ENCODE peak calls at places on chromosomes 13 and 19, in ten cellular contexts. B is cardiac muscle cell, C is fibroblast of lung, R is endothelial cell of umbilical vein, Y is esophagus squamous epithelium, L is left lung, X is heart left ventricle, K is Panc1, N is coronary artery, J is RWPE1. U is an unnamed sample.

GRCh38 chr19:1590641-1591397 is 1.8 kb downstream of the MBD3 start:
- DNase-seq in K (no peak), B (peak; percentile 31), N (no peak), J (no peak), Y (no peak), X (no peak), C (no peak), L (no peak), R (peak; percentile 23), U (no peak)

GRCh38 chr13:107842562-107843180 is 372.7 kb downstream of the LIG4 start:
- DNase-seq in N (no peak), B (peak; percentile 37), K (no peak), L (no peak), J (peak; percentile 11), R (peak; percentile 48), X (no peak), C (peak; percentile 80), Y (no peak), U (no peak)

GRCh38 chr13:84607614-84608013 is 725.3 kb upstream of the SLITRK1 start:
- DNase-seq in R (no peak), X (peak; percentile 29), L (no peak), B (peak; percentile 61), Y (no peak), J (peak; percentile 17), N (no peak), C (peak; percentile 90), K (no peak), U (peak; percentile 14)

GRCh38 chr13:50401721-50402510 is 386.7 kb downstream of the KCNRG start:
- DNase-seq in K (no peak), J (no peak), Y (no peak), X (no peak), R (no peak), C (peak; percentile 87), L (no peak), B (peak; percentile 83), N (no peak), U (no peak)

GRCh38 chr13:112735791-112736190 is 46.0 kb downstream of the ATP11A start:
- DNase-seq in K (no peak), C (no peak), X (no peak), J (no peak), N (no peak), L (no peak), B (no peak), Y (no peak), R (no peak), U (no peak)

GRCh38 chr19:30173593-30174356 is 198.4 kb upstream of the ZNF536 start:
- DNase-seq in N (no peak), X (no peak), R (no peak), J (no peak), K (no peak), Y (no peak), C (no peak), L (no peak), B (no peak), U (no peak)

GRCh38 chr19:38057954-38058690 is 151.1 kb downstream of the SIPA1L3 start:
- DNase-seq in K (no peak), L (peak; percentile 79), Y (no peak), J (no peak), X (no peak), R (no peak), B (no peak), N (no peak), C (no peak), U (no peak)

GRCh38 chr13:48709213-48709612 is 55.5 kb downstream of the CYSLTR2 start:
- DNase-seq in N (no peak), B (no peak), X (no peak), Y (no peak), R (no peak), L (no peak), K (no peak), C (peak; percentile 23), J (peak; percentile 21), U (peak; percentile 46)

GRCh38 chr13:71661921-71662320 is 205.1 kb downstream of the DACH1 start:
- DNase-seq in C (peak; percentile 86), N (no peak), Y (no peak), B (peak; percentile 92), R (peak; percentile 92), K (no peak), X (no peak), L (no peak), J (no peak), U (peak; percentile 6)

GRCh38 chr13:77022341-77022740 is 4.6 kb downstream of the FBXL3 start:
- DNase-seq in J (no peak), L (no peak), C (peak; percentile 40), K (no peak), N (no peak), B (peak; percentile 54), X (no peak), Y (no peak), R (no peak), U (no peak)

GRCh38 chr13:39559838-39560237 is 43.2 kb downstream of the LHFPL6 start:
- DNase-seq in K (no peak), C (no peak), Y (no peak), N (no peak), L (no peak), J (no peak), B (no peak), R (no peak), X (no peak), U (no peak)

GRCh38 chr13:49690133-49690989 is 925 bp downstream of the EBPL start:
- DNase-seq in L (no peak), C (peak; percentile 68), Y (no peak), X (no peak), R (peak; percentile 63), B (peak; percentile 71), N (no peak), K (no peak), J (no peak), U (no peak)

DNA sequence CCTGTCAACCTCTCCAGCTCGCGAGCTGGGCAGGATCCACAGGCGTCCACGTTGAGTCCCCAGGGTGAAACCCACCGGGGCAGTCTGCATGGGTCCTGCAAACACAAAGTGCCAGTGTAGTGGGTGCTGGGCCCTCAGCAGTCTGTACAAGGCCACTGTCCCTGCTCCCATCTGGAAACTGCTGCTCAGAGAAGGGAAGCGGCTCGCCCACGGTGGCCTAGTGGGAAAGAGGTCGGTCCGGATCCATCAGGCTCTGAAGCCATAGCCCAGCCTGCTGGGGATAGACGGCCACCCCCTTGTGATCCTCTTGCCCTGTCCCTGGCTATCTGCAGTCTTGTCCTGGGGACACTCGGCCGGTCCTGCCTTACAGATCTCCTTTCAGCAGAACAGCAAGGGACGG is 2.6 kb upstream of the DIRAS1 start:
- DNase-seq in L (no peak), B (no peak), N (no peak), X (no peak), J (no peak), Y (no peak), C (no peak), R (no peak), K (no peak), U (no peak)
- H3K27ac ChIP-seq in L (no peak overlapping the region), B (no peak overlapping the region), N (peak overlapping the region; percentile 65), X (no peak overlapping the region), J (peak overlapping the region; percentile 25), Y (peak overlapping the region; percentile 60), C (peak overlapping the region; percentile 11), R (no peak overlapping the region), K (no peak overlapping the region), U (no peak overlapping the region)

DNA sequence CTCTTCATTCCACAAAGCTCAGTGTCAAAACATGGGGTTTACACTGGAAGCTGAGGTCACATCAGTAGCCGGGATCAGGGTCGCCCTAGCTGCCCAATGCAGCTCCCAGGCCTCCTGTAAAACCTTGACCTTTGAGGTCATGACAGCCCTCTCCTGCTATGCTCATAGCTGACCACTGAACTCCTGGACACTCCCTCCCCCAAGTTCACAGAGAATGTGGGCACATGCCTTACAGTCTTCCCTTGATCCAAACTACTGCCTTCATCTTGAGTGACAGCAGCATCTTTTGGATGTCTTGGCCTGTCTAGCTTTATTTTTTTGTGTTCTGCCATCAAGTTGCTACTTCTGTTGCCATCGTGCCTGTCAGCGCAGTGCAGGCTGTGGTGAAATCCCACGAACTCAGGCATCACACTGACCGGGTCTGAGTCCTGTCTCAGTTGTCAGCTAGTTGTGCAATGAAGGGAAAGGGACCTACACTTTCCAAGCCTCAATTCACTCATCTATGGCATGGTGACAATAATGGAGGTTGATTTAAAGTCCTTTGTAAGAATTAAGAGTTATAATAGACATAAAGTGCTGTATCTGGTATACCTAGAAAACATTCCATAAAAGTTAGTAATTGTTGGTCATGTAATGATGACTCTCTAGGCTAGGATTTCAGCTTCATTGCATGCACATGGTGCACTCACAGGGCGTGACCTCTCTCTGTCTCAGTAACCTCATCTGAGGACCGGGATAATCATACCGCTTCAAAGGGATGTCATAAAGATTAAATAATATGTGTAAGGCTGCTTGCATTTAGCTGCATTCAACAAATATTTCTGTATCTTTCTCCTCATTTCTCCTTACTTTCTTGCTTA is 16.5 kb upstream of the ALOX5AP start:
- DNase-seq in J (peak; percentile 86), Y (no peak), R (no peak), C (peak; percentile 96), X (no peak), B (peak; percentile 69), N (peak; percentile 65), K (peak; percentile 80), L (no peak), U (peak; percentile 59)
- H3K27ac ChIP-seq in J (peak overlapping the region; percentile 56), Y (no peak overlapping the region), R (no peak overlapping the region), C (peak overlapping the region; percentile 87), X (no peak overlapping the region), B (no peak overlapping the region), N (no peak overlapping the region), K (peak overlapping the region; percentile 72), L (no peak overlapping the region), U (peak overlapping the region; percentile 82)

DNA sequence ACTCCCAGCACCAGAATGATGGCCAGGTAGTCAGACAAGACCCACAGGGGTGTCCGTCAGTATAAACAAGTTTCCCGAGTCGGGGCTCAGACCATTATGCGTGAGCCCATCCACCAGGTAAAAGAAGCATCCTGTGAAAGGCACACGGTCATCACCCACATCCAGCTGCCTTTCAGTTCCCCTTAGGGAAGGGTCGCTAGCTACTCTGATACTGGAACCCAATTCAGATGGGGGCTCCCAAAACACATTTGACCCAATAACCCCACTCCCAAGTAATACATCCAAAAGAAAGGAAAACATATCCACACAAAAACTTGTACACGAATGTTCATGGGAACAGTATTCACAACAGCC is 66.8 kb downstream of the STK24 start:
- DNase-seq in C (no peak), R (no peak), N (no peak), B (no peak), L (no peak), Y (no peak), X (no peak), K (no peak), J (no peak), U (no peak)
- H3K27ac ChIP-seq in C (peak overlapping the region; percentile 85), R (peak overlapping the region; percentile 95), N (no peak overlapping the region), B (no peak overlapping the region), L (peak overlapping the region; percentile 80), Y (peak overlapping the region; percentile 73), X (no peak overlapping the region), K (no peak overlapping the region), J (peak overlapping the region; percentile 88), U (peak overlapping the region; percentile 97)

DNA sequence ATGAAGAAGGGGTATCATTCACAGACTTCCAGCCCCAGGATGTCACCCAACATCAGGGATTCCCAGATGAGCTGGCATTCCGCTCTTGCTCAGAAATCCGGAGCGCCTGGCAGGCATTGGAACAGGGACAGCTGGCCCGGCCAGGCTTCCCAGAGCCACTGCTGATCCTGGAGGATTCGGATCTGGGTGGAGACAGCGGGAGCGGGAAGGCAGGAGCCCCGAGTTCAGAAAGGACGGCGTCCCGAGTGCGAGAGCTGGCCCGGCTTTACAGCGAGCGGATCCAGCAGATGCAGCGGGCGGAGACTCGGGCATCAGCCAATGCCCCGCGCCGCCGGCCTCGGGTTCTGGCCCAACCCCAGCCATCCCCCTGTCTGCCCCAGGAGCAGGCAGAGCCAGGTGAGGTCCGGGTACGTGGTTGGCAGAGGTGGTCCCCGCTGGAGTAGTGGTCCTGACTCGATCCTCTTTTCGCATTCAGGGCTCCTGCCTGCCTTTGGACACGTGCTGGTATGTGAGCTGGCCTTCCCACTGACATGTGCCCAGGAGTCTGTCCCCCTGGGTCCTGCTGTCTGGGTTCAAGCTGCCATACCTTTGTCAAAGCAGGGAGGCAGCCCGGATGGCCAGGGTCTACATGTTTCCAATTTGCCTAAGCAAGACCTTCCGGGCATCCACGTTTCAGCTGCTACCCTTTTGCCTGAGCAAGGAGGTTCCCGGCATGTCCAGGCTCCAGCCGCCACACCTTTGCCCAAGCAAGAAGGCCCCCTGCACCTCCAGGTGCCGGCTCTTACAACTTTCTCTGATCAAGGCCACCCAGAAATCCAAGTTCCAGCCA is 11.0 kb downstream of the PLEKHG2 start:
- DNase-seq in X (no peak), N (peak; percentile 70), L (no peak), B (no peak), K (no peak), Y (no peak), R (no peak), C (no peak), J (no peak), U (no peak)
- H3K27ac ChIP-seq in X (no peak overlapping the region), N (no peak overlapping the region), L (no peak overlapping the region), B (peak overlapping the region; percentile 28), K (peak overlapping the region; percentile 3), Y (no peak overlapping the region), R (no peak overlapping the region), C (no peak overlapping the region), J (peak overlapping the region; percentile 45), U (no peak overlapping the region)